ENCODE peak calls at places on chromosome 1, in seven cellular contexts. V, U, F, N, W, G and B are unnamed samples.

GRCh38 chr1:113389356-113389952 is 861 bp upstream of the MAGI3 start:
- DNase-seq in F (no peak), W (no peak), U (no peak), G (no peak), V (no peak), N (no peak), B (no peak)

GRCh38 chr1:18999287-18999852 is 42.9 kb upstream of the IFFO2 start:
- DNase-seq in F (no peak), G (no peak), V (no peak), U (no peak), N (no peak), W (no peak), B (no peak)

GRCh38 chr1:179814513-179814838 is 63.1 kb downstream of the TOR1AIP2 start:
- DNase-seq in W (no peak), V (no peak), G (no peak), N (no peak), F (no peak), U (no peak), B (no peak)

GRCh38 chr1:204971700-204972336 is 71.2 kb upstream of the CNTN2 start:
- DNase-seq in W (peak), U (no peak), G (no peak), V (no peak), F (no peak), N (no peak), B (no peak)

GRCh38 chr1:115251856-115252255 is 86.2 kb downstream of the NGF start:
- DNase-seq in G (no peak), W (no peak), F (peak), U (no peak), V (no peak), N (no peak), B (no peak)

GRCh38 chr1:77271851-77272250 is 10.0 kb upstream of the AK5 start:
- DNase-seq in N (no peak), U (no peak), W (no peak), V (no peak), G (no peak), F (no peak), B (no peak)

GRCh38 chr1:53685272-53686051 is 53.5 kb downstream of the GLIS1 start:
- DNase-seq in F (peak), G (no peak), N (peak), W (no peak), U (no peak), V (no peak), B (no peak)

GRCh38 chr1:3912809-3913685 is 13.0 kb upstream of the C1orf174 start:
- DNase-seq in G (no peak), N (no peak), V (no peak), U (no peak), W (no peak), F (no peak), B (no peak)

GRCh38 chr1:156293098-156293434 is 2.4 kb downstream of the GLMP start:
- DNase-seq in W (no peak), G (no peak), U (no peak), V (no peak), N (no peak), F (no peak), B (no peak)

GRCh38 chr1:20728371-20729154 is 3.9 kb downstream of the SH2D5 start:
- DNase-seq in N (no peak), W (no peak), V (no peak), F (peak), G (no peak), U (no peak), B (no peak)
- TF ChIP-seq TAF1 in N (no peak), W (no peak), V (no peak), F (no peak), G (no peak), U (no peak), B (no peak)

GRCh38 chr1:6731905-6732304 is 30.3 kb upstream of the DNAJC11 start:
- DNase-seq in F (peak), G (no peak), V (no peak), U (no peak), W (no peak), N (no peak), B (no peak)
- TF ChIP-seq POLR2AphosphoS5 in F (no peak), G (no peak), V (no peak), U (no peak), W (no peak), N (no peak), B (no peak)

GRCh38 chr1:219176168-219176567 is 2.5 kb downstream of the LYPLAL1 start:
- DNase-seq in F (no peak), N (no peak), U (no peak), G (no peak), V (no peak), W (no peak), B (no peak)

GRCh38 chr1:219174672-219175564 is 1.2 kb downstream of the LYPLAL1 start:
- DNase-seq in F (no peak), V (no peak), W (peak), N (peak), G (peak), U (no peak), B (no peak)

GRCh38 chr1:219177940-219178339 is 4.3 kb downstream of the LYPLAL1 start:
- DNase-seq in G (no peak), W (no peak), V (no peak), N (no peak), F (no peak), U (no peak), B (no peak)

GRCh38 chr1:219177363-219177762 is 3.7 kb downstream of the LYPLAL1 start:
- DNase-seq in W (no peak), V (no peak), U (no peak), F (no peak), G (no peak), N (no peak), B (no peak)

DNA sequence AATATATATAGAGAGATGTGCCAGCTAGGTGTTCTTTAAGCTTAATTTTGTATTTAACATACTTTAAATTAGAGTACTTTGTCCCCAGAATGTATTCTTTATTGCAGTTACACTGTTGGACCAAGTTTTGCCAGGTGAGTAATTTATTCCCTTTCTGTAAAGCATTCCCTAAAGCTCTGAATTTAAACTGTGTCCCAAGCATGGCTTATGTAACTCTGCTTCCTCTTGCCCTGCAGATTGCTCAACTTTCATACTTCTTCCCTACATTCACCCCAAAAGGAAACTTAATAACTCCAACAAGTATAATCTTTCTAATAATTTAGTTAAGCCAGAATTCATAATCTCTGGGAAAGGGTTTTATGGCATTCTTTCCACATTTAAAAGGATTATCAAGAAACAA is 5.6 kb downstream of the LYPLAL1 start:
- DNase-seq in G (no peak), F (no peak), W (no peak), N (no peak), U (no peak), V (no peak), B (no peak)
- TF ChIP-seq TAF1 in G (no peak), F (no peak), W (no peak), N (no peak), U (no peak), V (no peak), B (no peak)

DNA sequence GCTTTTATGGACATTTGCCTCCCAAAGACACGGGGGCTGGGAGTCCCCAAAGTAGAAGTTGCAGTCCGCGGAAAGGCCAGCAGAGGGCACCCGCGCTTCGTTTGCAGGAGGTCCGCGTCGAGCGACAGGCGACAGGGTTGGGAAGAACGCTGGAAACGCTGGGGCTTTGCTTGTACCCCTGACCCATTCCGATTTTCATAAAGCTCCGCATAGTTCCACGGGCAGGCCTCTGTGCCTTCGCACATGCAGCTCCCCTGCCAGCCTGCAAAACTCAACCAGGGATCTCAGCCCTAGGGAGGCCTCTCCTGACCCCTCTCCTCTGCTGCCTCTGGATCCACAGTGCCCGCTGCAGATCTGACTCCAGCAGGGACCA is 44.2 kb upstream of the LAPTM5 start:
- DNase-seq in U (peak), W (peak), F (peak), V (peak), N (peak), G (no peak), B (peak)
- TF ChIP-seq POLR2AphosphoS5 in U (no peak), W (no peak), F (no peak), V (no peak), N (no peak), G (no peak), B (no peak)

GRCh38 chr1:203089001-203089650 is 3.3 kb upstream of the MYOG start:
- DNase-seq in W (no peak), N (peak), G (no peak), F (no peak), U (no peak), V (peak), B (no peak)

GRCh38 chr1:203088441-203088840 is 2.6 kb upstream of the MYOG start:
- DNase-seq in G (no peak), F (no peak), N (no peak), V (no peak), U (no peak), W (no peak), B (no peak)

GRCh38 chr1:203090667-203091320 is 5.0 kb upstream of the MYOG start:
- DNase-seq in W (no peak), V (peak), U (no peak), G (no peak), F (no peak), N (no peak), B (no peak)

GRCh38 chr1:203091761-203092330 is 6.0 kb upstream of the MYOG start:
- DNase-seq in F (no peak), N (no peak), U (no peak), W (no peak), G (no peak), V (no peak), B (no peak)

GRCh38 chr1:203089651-203090045 is 3.8 kb upstream of the MYOG start:
- DNase-seq in G (no peak), V (peak), W (no peak), N (no peak), F (no peak), U (no peak), B (no peak)
- TF ChIP-seq TAF1 in G (no peak), V (no peak), W (no peak), N (no peak), F (no peak), U (no peak), B (no peak)

GRCh38 chr1:59671953-59672305 is 142.8 kb upstream of the HOOK1 start:
- DNase-seq in U (no peak), V (no peak), N (no peak), W (no peak), G (no peak), F (no peak), B (no peak)

GRCh38 chr1:59672851-59673574 is 141.7 kb upstream of the HOOK1 start:
- DNase-seq in N (peak), W (no peak), G (no peak), F (no peak), U (no peak), V (no peak), B (no peak)

GRCh38 chr1:59671066-59671952 is 143.4 kb upstream of the HOOK1 start:
- DNase-seq in U (no peak), V (no peak), F (no peak), N (no peak), G (no peak), W (no peak), B (no peak)

GRCh38 chr1:59673575-59674467 is 140.9 kb upstream of the HOOK1 start:
- DNase-seq in W (no peak), V (no peak), N (no peak), G (no peak), U (no peak), F (no peak), B (no peak)

DNA sequence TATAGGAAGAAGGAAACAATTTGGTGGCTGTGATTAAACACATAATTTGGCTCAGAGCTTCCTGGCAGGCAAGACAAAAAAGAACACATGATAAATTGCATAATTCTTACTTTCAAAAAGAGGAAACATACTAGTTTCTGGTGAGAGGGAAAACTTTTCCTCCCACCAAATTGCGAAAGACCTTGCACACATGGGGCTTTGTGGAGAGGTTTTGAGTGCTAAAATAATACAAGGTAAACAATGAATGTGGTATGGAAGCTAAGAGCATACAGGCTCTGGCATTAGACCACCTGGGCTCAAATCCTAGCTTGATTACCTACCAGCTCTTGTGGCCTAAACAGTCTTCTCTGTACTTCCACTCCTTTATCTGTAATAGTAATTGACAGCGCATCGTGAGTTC is 140.1 kb upstream of the HOOK1 start:
- DNase-seq in N (peak), U (no peak), G (no peak), F (no peak), W (no peak), V (no peak), B (no peak)
- TF ChIP-seq POLR2AphosphoS5 in N (no peak), U (no peak), G (no peak), F (no peak), W (no peak), V (no peak), B (no peak)

DNA sequence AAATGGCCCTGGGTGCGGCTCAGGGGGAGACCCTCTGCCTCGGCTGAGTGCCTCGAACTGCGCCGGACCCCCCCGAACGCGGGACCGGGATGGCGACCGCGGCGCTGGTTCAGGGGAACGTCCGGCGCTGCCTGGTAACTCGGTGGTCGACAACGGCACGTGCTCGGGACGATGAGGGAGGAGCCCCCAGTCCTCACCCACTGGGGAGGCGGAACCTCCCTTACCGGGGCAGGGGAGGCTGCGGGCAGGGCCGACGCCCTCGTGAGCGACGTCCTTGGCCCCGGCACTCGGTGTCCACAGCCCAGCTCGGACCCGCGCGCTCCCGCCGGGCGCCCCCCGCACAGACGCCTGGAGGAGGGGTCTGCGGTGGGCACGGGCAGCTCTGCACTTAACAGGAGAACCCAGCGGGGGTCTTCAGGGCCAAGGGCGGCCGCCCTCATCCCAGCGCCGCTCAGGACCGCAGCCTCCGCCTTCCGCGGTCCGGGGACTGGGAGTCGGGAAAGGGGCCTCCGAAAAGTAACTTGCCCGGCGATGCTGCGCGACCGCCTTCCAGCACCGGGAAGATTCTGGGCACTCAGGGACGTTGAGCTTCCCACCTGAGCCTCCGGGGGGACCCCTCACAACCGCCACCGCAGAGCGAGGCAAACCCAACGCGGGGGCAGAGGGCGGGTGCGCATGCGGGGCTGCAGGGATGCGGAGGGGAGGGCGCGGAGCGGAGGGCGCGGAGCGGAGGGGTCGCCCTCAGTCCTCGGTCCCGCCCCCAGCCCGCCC is 1.7 kb downstream of the HES4 start:
- DNase-seq in F (peak), U (no peak), W (peak), V (peak), N (no peak), G (no peak), B (no peak)
- TF ChIP-seq TAF1 in F (no peak), U (no peak), W (no peak), V (no peak), N (no peak), G (no peak), B (no peak)

DNA sequence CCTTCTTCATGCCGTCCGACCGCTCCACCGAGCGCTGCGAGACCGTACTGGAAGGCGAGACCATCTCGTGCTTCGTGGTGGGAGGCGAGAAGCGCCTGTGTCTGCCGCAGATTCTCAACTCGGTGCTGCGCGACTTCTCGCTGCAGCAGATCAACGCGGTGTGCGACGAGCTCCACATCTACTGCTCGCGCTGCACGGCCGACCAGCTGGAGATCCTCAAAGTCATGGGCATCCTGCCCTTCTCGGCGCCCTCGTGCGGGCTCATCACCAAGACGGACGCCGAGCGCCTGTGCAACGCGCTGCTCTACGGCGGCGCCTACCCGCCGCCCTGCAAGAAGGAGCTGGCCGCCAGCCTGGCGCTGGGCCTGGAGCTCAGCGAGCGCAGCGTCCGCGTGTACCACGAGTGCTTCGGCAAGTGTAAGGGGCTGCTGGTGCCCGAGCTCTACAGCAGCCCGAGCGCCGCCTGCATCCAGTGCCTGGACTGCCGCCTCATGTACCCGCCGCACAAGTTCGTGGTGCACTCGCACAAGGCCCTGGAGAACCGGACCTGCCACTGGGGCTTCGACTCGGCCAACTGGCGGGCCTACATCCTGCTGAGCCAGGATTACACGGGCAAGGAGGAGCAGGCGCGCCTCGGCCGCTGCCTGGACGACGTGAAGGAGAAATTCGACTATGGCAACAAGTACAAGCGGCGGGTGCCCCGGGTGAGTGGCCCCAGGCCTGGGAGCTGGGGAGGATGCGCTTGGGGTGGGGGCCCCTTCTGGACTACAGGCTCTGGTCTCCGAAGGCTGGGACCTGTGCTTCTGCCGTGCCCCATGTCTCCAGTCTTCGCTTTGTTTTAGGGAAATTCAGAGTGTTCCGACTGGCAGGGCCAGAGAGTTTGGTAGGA is 1.2 kb downstream of the SKI start:
- DNase-seq in U (no peak), N (no peak), W (no peak), V (peak), G (no peak), F (peak), B (peak)
- TF ChIP-seq POLR2AphosphoS5 in U (no peak), N (no peak), W (no peak), V (no peak), G (no peak), F (no peak), B (no peak)

DNA sequence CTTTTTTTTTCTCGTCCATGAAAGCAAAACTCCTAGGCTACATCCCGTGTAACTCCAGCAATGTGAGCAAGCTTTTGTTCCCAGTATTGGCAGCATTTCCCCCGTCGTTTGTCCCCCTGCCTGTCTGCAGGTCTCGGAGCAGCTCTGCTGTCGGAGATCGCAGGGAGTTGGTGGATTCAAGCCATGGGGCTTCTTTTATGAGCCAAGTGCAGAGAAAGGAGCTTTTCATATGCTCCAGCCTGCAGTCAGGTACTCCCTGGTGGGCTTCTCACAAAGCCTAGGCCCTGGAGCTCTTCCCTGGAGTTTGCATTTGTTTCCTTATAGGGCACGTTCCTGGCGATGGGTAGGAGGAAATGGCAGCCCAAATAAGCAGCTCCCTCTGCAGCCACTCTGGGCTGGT is 78.2 kb downstream of the NUF2 start:
- DNase-seq in V (peak), G (no peak), N (no peak), W (no peak), F (no peak), U (no peak), B (no peak)
- TF ChIP-seq TAF1 in V (no peak), G (no peak), N (no peak), W (no peak), F (no peak), U (no peak), B (no peak)

GRCh38 chr1:203665986-203666385 is 39.4 kb downstream of the ATP2B4 start:
- DNase-seq in F (no peak), U (no peak), W (no peak), N (no peak), V (no peak), G (no peak), B (no peak)

GRCh38 chr1:203668401-203668800 is 41.8 kb downstream of the ATP2B4 start:
- DNase-seq in N (no peak), U (no peak), G (no peak), F (no peak), W (peak), V (no peak), B (no peak)

GRCh38 chr1:203669739-203670138 is 43.1 kb downstream of the ATP2B4 start:
- DNase-seq in V (no peak), G (no peak), N (peak), W (no peak), F (no peak), U (no peak), B (no peak)

GRCh38 chr1:203666621-203667020 is 40.0 kb downstream of the ATP2B4 start:
- DNase-seq in V (no peak), G (no peak), W (no peak), N (no peak), F (no peak), U (no peak), B (no peak)

DNA sequence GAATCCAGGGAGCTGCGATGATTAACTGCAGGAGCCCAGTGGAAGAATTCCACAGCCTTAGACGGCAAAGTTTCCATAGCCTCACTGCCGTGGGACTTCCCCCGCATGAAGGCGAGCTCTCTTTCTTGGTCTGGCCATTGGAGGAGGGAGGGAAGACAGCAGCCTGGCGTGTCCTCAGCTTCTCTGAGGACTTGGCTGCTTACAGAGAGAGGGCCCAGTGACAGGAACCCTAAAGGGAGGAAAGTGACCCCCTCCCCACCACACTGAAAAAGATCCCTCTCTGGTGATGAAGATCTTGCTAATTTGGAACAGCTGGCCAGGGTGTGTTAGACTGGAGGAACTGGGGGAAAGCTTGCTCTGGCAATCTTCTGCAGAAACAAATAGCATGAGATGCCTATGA is 41.0 kb downstream of the ATP2B4 start:
- DNase-seq in W (no peak), G (no peak), U (no peak), N (no peak), V (no peak), F (peak), B (no peak)
- TF ChIP-seq POLR2AphosphoS5 in W (no peak), G (no peak), U (no peak), N (no peak), V (no peak), F (no peak), B (no peak)